ENCODE peak calls at places on chromosomes 5 and 9, in four cellular contexts. O, I, E and V are unnamed samples.

GRCh38 chr5:142655339-142656267 is 30.3 kb downstream of the FGF1 start:
- DNase-seq in O (peak; percentile 77), I (peak; percentile 48), E (peak; percentile 55), V (peak; percentile 55)

GRCh38 chr5:173925449-173926071 is 37.4 kb downstream of the CPEB4 start:
- DNase-seq in O (peak; percentile 75), I (peak; percentile 18), E (peak; percentile 70), V (no peak)

GRCh38 chr5:174668349-174668748 is 56.0 kb upstream of the MSX2 start:
- DNase-seq in O (no peak), I (no peak), E (no peak), V (no peak)

GRCh38 chr5:132003170-132003744 is 8.2 kb downstream of the ACSL6 start:
- DNase-seq in O (no peak), I (no peak), E (no peak), V (no peak)

GRCh38 chr5:98096155-98096554 is 677.3 kb upstream of the RGMB start:
- DNase-seq in O (no peak), I (no peak), E (no peak), V (no peak)

GRCh38 chr5:141814064-141814982 is 63.9 kb downstream of the PCDH1 start:
- DNase-seq in O (peak; percentile 67), I (peak; percentile 18), E (peak; percentile 26), V (no peak)

GRCh38 chr5:138336952-138337684 is 948 bp upstream of the FAM53C start:
- DNase-seq in O (peak; percentile 83), I (no peak), E (peak; percentile 74), V (no peak)

GRCh38 chr9:99269429-99269828 is 47.3 kb downstream of the SEC61B start:
- DNase-seq in O (no peak), I (no peak), E (no peak), V (no peak)

GRCh38 chr9:129365196-129365595 is 187.1 kb upstream of the IER5L start:
- DNase-seq in O (no peak), I (no peak), E (no peak), V (no peak)

GRCh38 chr9:112252194-112252593 is 77.1 kb upstream of the SUSD1 start:
- DNase-seq in O (no peak), I (no peak), E (no peak), V (no peak)

GRCh38 chr5:72154076-72154756 is 46.9 kb downstream of the MAP1B start:
- DNase-seq in O (no peak), I (peak; percentile 3), E (no peak), V (no peak)

GRCh38 chr9:69136781-69137180 is 37.3 kb upstream of the TJP2 start:
- DNase-seq in O (no peak), I (no peak), E (no peak), V (no peak)

GRCh38 chr5:76733049-76733417 is 17.1 kb downstream of the F2R start:
- DNase-seq in O (no peak), I (no peak), E (peak; percentile 49), V (no peak)

GRCh38 chr5:141976176-141976575 is 7.3 kb downstream of the RNF14 start:
- DNase-seq in O (no peak), I (no peak), E (no peak), V (no peak)

GRCh38 chr9:27460225-27461023 is 63.7 kb upstream of the IFNK start:
- DNase-seq in O (peak; percentile 40), I (no peak), E (peak; percentile 60), V (no peak)

GRCh38 chr5:44536650-44537260 is 147.5 kb upstream of the FGF10 start:
- DNase-seq in O (peak; percentile 17), I (peak; percentile 28), E (no peak), V (peak; percentile 8)

GRCh38 chr5:56164371-56164770 is 68.8 kb downstream of the ANKRD55 start:
- DNase-seq in O (no peak), I (peak; percentile 36), E (no peak), V (peak; percentile 95)

GRCh38 chr5:174596429-174596828 is 128.0 kb upstream of the MSX2 start:
- DNase-seq in O (no peak), I (no peak), E (no peak), V (no peak)

GRCh38 chr9:113143432-113144227 is 7.2 kb upstream of the SLC31A2 start:
- DNase-seq in O (no peak), I (no peak), E (no peak), V (no peak)

GRCh38 chr5:175520321-175520720 is 42.0 kb downstream of the SFXN1 start:
- DNase-seq in O (peak; percentile 82), I (no peak), E (no peak), V (no peak)

GRCh38 chr9:122812736-122813135 is 12.8 kb downstream of the OR1K1 start:
- DNase-seq in O (no peak), I (no peak), E (no peak), V (no peak)